ENCODE peak calls at places on chromosomes 12 and 14, in four cellular contexts. R is fibroblast of lung, E is HepG2, K is uterus. W is an unnamed sample. For H3K27me3, the result is how much of the 10 kb centered on the place peaks cover.

GRCh38 chr12:13713746-13714400 is 267.5 kb downstream of the GRIN2B start:
- DNase-seq in R (no peak), E (no peak), K (no peak), W (no peak)

GRCh38 chr14:82710257-82710841 is 1176.7 kb upstream of the SEL1L start:
- DNase-seq in R (peak), E (peak), K (peak), W (peak)

GRCh38 chr12:45725631-45726593 is 3.6 kb upstream of the ARID2 start:
- DNase-seq in R (peak), E (peak), K (no peak), W (no peak)

GRCh38 chr14:33714527-33715222 is 236.2 kb downstream of the EGLN3 start:
- DNase-seq in R (peak), E (no peak), K (no peak), W (no peak)

GRCh38 chr14:59360923-59361794 is 104.0 kb downstream of the GPR135 start:
- DNase-seq in R (peak), E (peak), K (peak), W (peak)

GRCh38 chr12:28425531-28425930 is 235.3 kb downstream of the CCDC91 start:
- DNase-seq in R (no peak), E (no peak), K (no peak), W (no peak)

GRCh38 chr12:102483466-102483865 is 3.1 kb upstream of the IGF1 start:
- DNase-seq in R (no peak), E (no peak), K (no peak), W (no peak)

GRCh38 chr12:53053223-53054111 is 3.6 kb downstream of the TNS2 start:
- DNase-seq in R (no peak), E (peak), K (peak), W (no peak)

GRCh38 chr12:108875682-108876361 is 4.1 kb upstream of the DAO start:
- DNase-seq in R (no peak), E (no peak), K (no peak), W (no peak)

GRCh38 chr12:115468087-115468510 is 784.1 kb upstream of the TBX3 start:
- DNase-seq in R (peak), E (peak), K (no peak), W (no peak)

GRCh38 chr12:124025661-124026060 is 52.6 kb downstream of the ZNF664 start:
- DNase-seq in R (no peak), E (no peak), K (no peak), W (no peak)

GRCh38 chr12:3216726-3217682 is 139.8 kb downstream of the TSPAN9 start:
- DNase-seq in R (peak), E (no peak), K (no peak), W (peak)

GRCh38 chr12:114848661-114849060 is 164.7 kb upstream of the TBX3 start:
- DNase-seq in R (peak), E (no peak), K (no peak), W (no peak)

GRCh38 chr14:73149753-73150152 is 13.4 kb downstream of the PSEN1 start:
- DNase-seq in R (no peak), E (peak), K (no peak), W (no peak)

GRCh38 chr12:38155526-38156496 is 160.8 kb upstream of the ALG10B start:
- DNase-seq in R (no peak), E (no peak), K (no peak), W (no peak)

GRCh38 chr12:75979181-75979580 is 52.4 kb downstream of the PHLDA1 start:
- DNase-seq in R (peak), E (no peak), K (no peak), W (no peak)

GRCh38 chr12:93177208-93178153 is 200.2 kb upstream of the NUDT4 start:
- DNase-seq in R (peak), E (peak), K (no peak), W (no peak)

GRCh38 chr12:50845021-50845647 is 2.4 kb downstream of the TMPRSS12 start:
- DNase-seq in R (no peak), E (no peak), K (no peak), W (no peak)

GRCh38 chr14:54312166-54312801 is 84.5 kb upstream of the CDKN3 start:
- DNase-seq in R (peak), E (no peak), K (no peak), W (no peak)

GRCh38 chr14:54737132-54737711 is 165.4 kb downstream of the GCH1 start:
- DNase-seq in R (peak), E (no peak), K (no peak), W (no peak)

GRCh38 chr14:55574988-55575387 is 5.0 kb upstream of the KTN1 start:
- DNase-seq in R (no peak), E (no peak), K (no peak), W (no peak)

GRCh38 chr12:115880238-115880637 is 397.3 kb downstream of the MED13L start:
- DNase-seq in R (no peak), E (no peak), K (no peak), W (no peak)

GRCh38 chr14:106850913-106851825 is 1324.8 kb downstream of the TMEM121 start:
- DNase-seq in R (no peak), E (no peak), K (no peak), W (no peak)

GRCh38 chr12:69386921-69387320 is 27.4 kb downstream of the YEATS4 start:
- DNase-seq in R (no peak), E (no peak), K (no peak), W (no peak)

GRCh38 chr14:33647385-33647786 is 303.5 kb downstream of the EGLN3 start:
- DNase-seq in R (peak), E (no peak), K (no peak), W (no peak)

GRCh38 chr14:71610797-71611196 is 321.4 kb upstream of the RGS6 start:
- DNase-seq in R (no peak), E (no peak), K (no peak), W (no peak)

GRCh38 chr14:79584679-79585078 is 626.6 kb downstream of the DIO2 start:
- DNase-seq in R (peak), E (no peak), K (no peak), W (no peak)

GRCh38 chr14:92160619-92161018 is 38.9 kb downstream of the CPSF2 start:
- DNase-seq in R (peak), E (no peak), K (no peak), W (no peak)

GRCh38 chr14:46840971-46841729 is 189.6 kb upstream of the RPL10L start:
- DNase-seq in R (peak), E (no peak), K (no peak), W (no peak)

GRCh38 chr12:116662612-116663144 is 75.2 kb downstream of the SPRING1 start:
- DNase-seq in R (peak), E (peak), K (no peak), W (no peak)

GRCh38 chr12:52225752-52226151 is 7.3 kb upstream of the KRT7 start:
- DNase-seq in R (no peak), E (no peak), K (no peak), W (no peak)

GRCh38 chr12:76186507-76186906 is 102.0 kb upstream of the NAP1L1 start:
- DNase-seq in R (peak), E (no peak), K (no peak), W (no peak)

GRCh38 chr12:2607881-2608607 is 186.7 kb upstream of the FKBP4 start:
- DNase-seq in R (no peak), E (no peak), K (no peak), W (no peak)

DNA sequence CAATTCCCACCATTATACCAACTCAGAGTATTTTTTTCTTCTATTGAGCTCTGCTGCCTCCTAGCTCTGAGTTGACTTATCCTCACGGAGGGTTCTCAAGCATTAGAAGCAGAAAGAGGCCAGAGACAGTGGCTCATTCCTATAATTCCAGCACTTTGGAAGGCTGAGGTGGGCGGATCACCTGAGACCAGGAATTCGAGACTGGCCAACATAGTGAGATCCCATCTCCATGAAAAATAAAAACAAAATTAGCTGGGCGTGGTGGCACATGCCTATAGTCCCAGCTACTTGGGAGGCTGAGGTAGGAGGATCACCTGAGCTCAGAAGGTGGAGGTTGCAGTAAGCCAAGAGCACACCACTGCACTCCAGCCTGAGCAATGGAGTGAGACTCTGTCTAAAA is 21.0 kb downstream of the HPD start:
- DNase-seq in R (no peak), E (no peak), K (no peak), W (no peak)
- TF ChIP-seq CTCF in R (peak), E (no peak), K (no peak), W (no peak)

DNA sequence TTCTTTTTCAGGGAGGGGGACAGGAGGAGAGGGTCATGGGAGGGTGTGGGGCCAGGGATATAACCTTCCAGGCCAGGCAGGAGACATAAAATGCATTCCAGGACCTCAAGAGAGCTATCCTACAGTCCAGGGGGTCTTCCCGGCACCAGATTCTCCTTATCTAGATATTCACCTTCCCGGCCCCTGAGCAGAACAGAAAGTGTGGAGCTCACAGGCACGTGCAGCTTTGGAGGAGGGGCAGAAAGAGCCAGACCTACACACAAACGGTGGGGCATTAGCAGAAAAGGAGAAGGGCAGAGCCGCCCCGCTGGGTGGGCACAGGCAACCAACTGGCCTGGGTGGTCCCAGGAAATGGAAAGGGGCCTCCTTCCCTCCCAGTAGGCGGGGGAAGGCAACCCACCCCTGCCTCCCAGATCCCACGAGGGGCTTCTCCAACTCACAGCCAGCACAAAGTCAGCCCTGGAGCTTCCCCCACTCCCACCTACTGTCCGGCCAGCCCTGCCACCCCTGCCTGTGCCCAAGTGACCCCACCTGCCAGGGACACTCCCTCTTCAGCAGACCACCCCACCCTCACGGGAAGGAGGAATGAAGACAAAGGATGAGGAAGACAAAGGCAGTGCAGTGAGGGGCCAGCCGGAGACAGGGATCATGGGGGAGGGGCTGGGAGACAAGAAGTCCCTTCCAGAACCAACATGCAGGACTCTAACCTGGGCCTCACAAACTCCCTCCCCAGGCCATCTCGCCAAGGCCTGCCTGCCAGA is 33.3 kb downstream of the CCDC85C start:
- DNase-seq in R (no peak), E (no peak), K (no peak), W (no peak)
- H3K27ac ChIP-seq in R (no peak), E (peak), K (peak), W (peak)

DNA sequence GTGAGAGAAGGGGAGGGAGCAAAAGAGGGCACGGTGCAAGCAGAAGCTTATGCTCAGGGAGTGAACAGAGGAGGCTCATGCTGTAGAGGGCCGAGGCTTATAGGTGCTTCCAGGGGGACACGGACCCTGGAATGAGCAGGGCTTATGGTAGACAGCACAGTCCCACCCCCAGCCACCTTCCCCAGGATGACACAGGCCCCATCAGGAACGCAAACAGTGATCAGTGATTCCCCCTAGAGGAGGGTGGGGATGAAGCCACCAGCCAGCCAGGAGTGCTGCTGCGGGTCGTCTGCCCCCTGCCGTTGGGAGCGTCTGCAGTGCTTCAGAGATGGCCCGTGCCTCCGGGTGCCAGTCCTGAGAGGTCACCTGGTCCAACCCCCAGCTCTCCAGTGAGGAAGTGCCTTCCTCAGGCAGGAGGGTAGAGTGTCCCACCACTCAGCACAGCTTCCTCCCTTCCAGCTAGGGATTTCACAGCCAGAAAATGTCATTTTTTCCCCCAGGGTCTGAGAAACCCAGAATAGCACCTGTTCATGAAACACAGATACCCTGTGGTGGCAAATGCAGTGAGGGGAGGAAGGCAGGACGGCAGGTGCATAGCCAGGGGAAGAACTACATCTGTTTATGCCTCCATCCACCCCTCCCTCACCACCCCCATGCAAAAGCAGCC is 60.7 kb downstream of the SLC6A12 start:
- DNase-seq in R (peak), E (peak), K (no peak), W (peak)
- H3K27me3 ChIP-seq in R (under half), E (under half), K (under half), W (under half)

GRCh38 chr12:19036673-19037357 is 92.7 kb upstream of the PLEKHA5 start:
- DNase-seq in R (peak), E (no peak), K (no peak), W (peak)

GRCh38 chr12:19033244-19033643 is 96.3 kb upstream of the PLEKHA5 start:
- DNase-seq in R (no peak), E (no peak), K (no peak), W (no peak)

GRCh38 chr12:19034937-19035336 is 94.6 kb upstream of the PLEKHA5 start:
- DNase-seq in R (no peak), E (no peak), K (no peak), W (no peak)

GRCh38 chr12:19038210-19038609 is 91.3 kb upstream of the PLEKHA5 start:
- DNase-seq in R (no peak), E (no peak), K (no peak), W (peak)

GRCh38 chr12:19035552-19035951 is 94.0 kb upstream of the PLEKHA5 start:
- DNase-seq in R (peak), E (no peak), K (no peak), W (no peak)
- TF ChIP-seq CTCF in R (no peak), E (no peak), K (no peak), W (no peak)

GRCh38 chr12:122862872-122863701 is 27.8 kb downstream of the HIP1R start:
- DNase-seq in R (no peak), E (peak), K (no peak), W (no peak)
- H3K27ac ChIP-seq in R (no peak), E (peak), K (no peak), W (peak)

GRCh38 chr12:113475451-113476085 is 3.9 kb upstream of the LHX5 start:
- DNase-seq in R (no peak), E (no peak), K (no peak), W (no peak)
- H3K27me3 ChIP-seq in R (half or more), E (under half), K (half or more), W (half or more)

DNA sequence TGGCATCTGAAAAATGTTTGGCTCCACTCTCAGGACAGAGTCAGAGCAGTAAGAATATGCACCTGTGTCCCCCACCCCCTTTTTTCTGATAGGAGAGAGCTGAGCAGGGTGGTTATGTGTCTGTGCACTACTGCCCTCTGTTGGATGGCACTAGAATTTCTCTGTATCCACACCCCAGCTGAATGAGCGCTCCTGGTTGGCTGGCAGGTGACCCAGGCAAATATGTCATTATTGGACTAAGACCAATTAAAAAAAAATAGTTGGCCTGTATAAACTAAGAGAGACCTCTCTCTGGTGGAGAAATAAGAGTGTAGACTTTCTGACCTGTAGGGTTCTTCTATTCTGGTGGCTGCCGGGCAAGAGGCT is 107.0 kb downstream of the PTCSC3 start:
- DNase-seq in R (peak), E (peak), K (no peak), W (peak)
- TF ChIP-seq CTCF in R (peak), E (peak), K (no peak), W (peak)

GRCh38 chr12:20214286-20214685 is 154.1 kb upstream of the PDE3A start:
- DNase-seq in R (peak), E (no peak), K (no peak), W (no peak)
- H3K27ac ChIP-seq in R (no peak), E (no peak), K (peak), W (peak)

GRCh38 chr14:22871200-22871961 is at the start of gene LRP10:
- DNase-seq in R (peak), E (peak), K (peak), W (peak)
- H3K27me3 ChIP-seq in R (under half), E (under half), K (under half), W (under half)

DNA sequence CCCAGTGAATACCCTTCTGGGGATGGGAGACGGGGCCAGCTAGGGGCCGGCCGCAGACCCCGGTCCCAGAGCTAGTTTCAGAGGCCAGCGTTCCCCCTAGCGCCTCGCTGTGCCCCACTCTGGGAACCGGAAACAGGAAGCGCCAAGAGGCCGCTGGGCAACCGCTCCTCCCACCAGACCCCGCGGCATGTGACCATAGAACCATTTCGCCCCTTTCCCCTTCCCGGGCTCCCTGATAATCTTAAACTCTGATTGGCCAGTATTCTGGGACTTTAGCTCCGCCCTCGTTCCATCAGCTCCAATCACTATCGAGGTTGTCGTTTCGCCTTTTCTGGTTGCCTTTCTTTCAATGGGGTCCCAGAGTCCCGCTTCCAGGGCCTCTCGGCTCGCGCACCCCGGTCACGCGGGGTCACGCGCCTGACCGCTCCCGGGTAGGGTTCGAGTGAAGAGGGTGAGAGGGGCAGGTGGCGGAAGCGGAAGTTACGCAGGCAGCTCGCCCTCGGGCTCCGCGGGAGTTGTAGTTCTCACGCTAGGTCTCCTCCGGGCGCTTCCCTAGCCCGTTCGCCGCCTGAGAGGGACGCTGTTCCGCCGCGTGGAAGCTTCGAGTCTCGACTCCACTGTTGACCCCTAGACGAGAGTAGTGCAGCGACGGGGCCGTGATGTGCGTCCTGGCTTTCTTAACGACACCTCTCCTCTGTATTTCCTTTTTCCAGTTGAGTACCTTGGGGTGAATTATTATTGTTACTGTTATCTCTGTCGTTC is at the start of gene M6PR:
- DNase-seq in R (peak), E (peak), K (peak), W (peak)
- TF ChIP-seq CTCF in R (peak), E (peak), K (peak), W (peak)